ENCODE peak calls at places on chromosomes 3 and 15, in eight cellular contexts. D is memory B cell, R is HT-29, H is adrenal gland, K is astrocyte of the cerebellum, Q is hippocampal formation, M is PC-9, V is mesendoderm. I is an unnamed sample.

GRCh38 chr3:45008117-45008516 is 18.0 kb upstream of the CLEC3B start:
- DNase-seq in D (no peak), R (no peak), H (no peak), K (no peak), Q (no peak), M (no peak), V (no peak), I (no peak)

GRCh38 chr3:23455775-23456174 is 252.6 kb downstream of the UBE2E2 start:
- DNase-seq in D (no peak), R (no peak), H (no peak), K (peak), Q (no peak), M (no peak), V (no peak), I (no peak)

GRCh38 chr3:178384302-178384939 is 151.8 kb upstream of the KCNMB2 start:
- DNase-seq in D (no peak), R (no peak), H (no peak), K (no peak), Q (no peak), M (no peak), V (no peak), I (no peak)

GRCh38 chr3:43231276-43232000 is 54.9 kb upstream of the SNRK start:
- DNase-seq in D (no peak), R (no peak), H (no peak), K (no peak), Q (no peak), M (no peak), V (peak), I (no peak)

GRCh38 chr15:70493787-70494514 is 269.4 kb downstream of the UACA start:
- DNase-seq in D (no peak), R (peak), H (no peak), K (no peak), Q (no peak), M (no peak), V (no peak), I (no peak)

GRCh38 chr15:95770191-95770590 is 560.3 kb upstream of the NR2F2 start:
- DNase-seq in D (no peak), R (no peak), H (no peak), K (peak), Q (no peak), M (peak), V (peak), I (peak)

GRCh38 chr3:190210608-190211007 is 89.9 kb upstream of the P3H2 start:
- DNase-seq in D (no peak), R (no peak), H (no peak), K (no peak), Q (no peak), M (no peak), V (no peak), I (no peak)

GRCh38 chr3:150490212-150490611 is 56.1 kb downstream of the SERP1 start:
- DNase-seq in D (no peak), R (no peak), H (no peak), K (no peak), Q (no peak), M (no peak), V (no peak), I (no peak)

GRCh38 chr15:90306560-90306959 is 41.1 kb downstream of the NGRN start:
- DNase-seq in D (no peak), R (no peak), H (no peak), K (no peak), Q (no peak), M (no peak), V (no peak), I (no peak)

GRCh38 chr3:45716790-45717336 is 27.7 kb downstream of the SACM1L start:
- DNase-seq in D (no peak), R (no peak), H (no peak), K (no peak), Q (no peak), M (no peak), V (peak), I (no peak)

GRCh38 chr3:27195059-27195458 is 174.1 kb downstream of the NEK10 start:
- DNase-seq in D (no peak), R (peak), H (no peak), K (no peak), Q (no peak), M (no peak), V (no peak), I (no peak)

GRCh38 chr3:32374788-32375595 is 16.7 kb upstream of the CMTM7 start:
- DNase-seq in D (peak), R (peak), H (peak), K (peak), Q (peak), M (no peak), V (peak), I (peak)

GRCh38 chr3:42489937-42490227 is 12.6 kb upstream of the VIPR1 start:
- DNase-seq in D (peak), R (peak), H (no peak), K (no peak), Q (no peak), M (no peak), V (no peak), I (no peak)